ENCODE peak calls at places on chromosome 10, in ten cellular contexts. E is activated naive CD4-positive, alpha-beta T cell; J is hepatocyte; M is neural progenitor cell; F is GM10248; O is H54; P is endodermal cell; X is germinal center; G is NCI-H1092; A is EH. L is an unnamed sample.

GRCh38 chr10:103284170-103284569 is 7.2 kb downstream of the INA start:
- DNase-seq in E (no peak), J (peak), M (no peak), F (no peak), O (no peak), P (no peak), X (no peak), G (no peak), A (peak), L (no peak)

GRCh38 chr10:22849077-22849810 is 78.6 kb upstream of the ARMC3 start:
- DNase-seq in E (no peak), J (peak), M (no peak), F (no peak), O (peak), P (no peak), X (peak), G (no peak), A (peak), L (no peak)

GRCh38 chr10:97336446-97336845 is 1.9 kb upstream of the FRAT2 start:
- DNase-seq in E (no peak), J (no peak), M (no peak), F (no peak), O (no peak), P (no peak), X (no peak), G (no peak), A (no peak), L (no peak)

GRCh38 chr10:87763086-87763861 is 54.8 kb downstream of the ATAD1 start:
- DNase-seq in E (no peak), J (no peak), M (no peak), F (no peak), O (no peak), P (no peak), X (no peak), G (no peak), A (peak), L (no peak)

GRCh38 chr10:9900765-9901164 is 1116.9 kb upstream of the CELF2 start:
- DNase-seq in E (no peak), J (no peak), M (no peak), F (no peak), O (no peak), P (no peak), X (no peak), G (no peak), A (no peak), L (no peak)

GRCh38 chr10:5741276-5741675 is 56.6 kb downstream of the TASOR2 start:
- DNase-seq in E (no peak), J (no peak), M (no peak), F (no peak), O (no peak), P (no peak), X (no peak), G (no peak), A (no peak), L (no peak)

GRCh38 chr10:130810856-130811255 is 500.7 kb downstream of the TCERG1L start:
- DNase-seq in E (no peak), J (no peak), M (no peak), F (no peak), O (no peak), P (peak), X (no peak), G (no peak), A (no peak), L (no peak)

GRCh38 chr10:3525832-3526449 is 259.1 kb downstream of the KLF6 start:
- DNase-seq in E (no peak), J (peak), M (no peak), F (no peak), O (peak), P (no peak), X (no peak), G (no peak), A (peak), L (no peak)

GRCh38 chr10:100988166-100988565 is 823 bp downstream of the TWNK start:
- DNase-seq in E (no peak), J (no peak), M (no peak), F (no peak), O (no peak), P (no peak), X (no peak), G (no peak), A (no peak), L (no peak)

GRCh38 chr10:77744249-77744648 is 106.6 kb upstream of the KCNMA1 start:
- DNase-seq in E (no peak), J (no peak), M (no peak), F (no peak), O (no peak), P (no peak), X (no peak), G (no peak), A (peak), L (no peak)

GRCh38 chr10:118505363-118505762 is 90.1 kb downstream of the PRLHR start:
- DNase-seq in E (no peak), J (no peak), M (no peak), F (no peak), O (no peak), P (no peak), X (no peak), G (no peak), A (no peak), L (no peak)

GRCh38 chr10:97904026-97904410 is 54.4 kb downstream of the GOLGA7B start:
- DNase-seq in E (no peak), J (no peak), M (no peak), F (no peak), O (no peak), P (no peak), X (no peak), G (no peak), A (no peak), L (no peak)

GRCh38 chr10:52563361-52563760 is 209.2 kb downstream of the MBL2 start:
- DNase-seq in E (no peak), J (no peak), M (no peak), F (no peak), O (no peak), P (no peak), X (no peak), G (no peak), A (peak), L (no peak)

GRCh38 chr10:59830601-59831259 is 75.6 kb downstream of the CCDC6 start:
- DNase-seq in E (no peak), J (peak), M (peak), F (no peak), O (peak), P (peak), X (peak), G (peak), A (peak), L (no peak)

GRCh38 chr10:98312349-98312748 is 44.4 kb upstream of the LOXL4 start:
- DNase-seq in E (no peak), J (no peak), M (no peak), F (no peak), O (no peak), P (no peak), X (no peak), G (no peak), A (peak), L (no peak)

GRCh38 chr10:22719406-22720042 is 5.1 kb upstream of the PIP4K2A start:
- DNase-seq in E (no peak), J (no peak), M (no peak), F (no peak), O (no peak), P (no peak), X (no peak), G (no peak), A (no peak), L (no peak)

GRCh38 chr10:58064714-58065528 is 202.8 kb downstream of the IPMK start:
- DNase-seq in E (no peak), J (peak), M (peak), F (peak), O (peak), P (peak), X (peak), G (peak), A (peak), L (no peak)

GRCh38 chr10:121243003-121243898 is 355.0 kb downstream of the FGFR2 start:
- DNase-seq in E (no peak), J (no peak), M (no peak), F (no peak), O (no peak), P (no peak), X (no peak), G (no peak), A (no peak), L (no peak)

GRCh38 chr10:19705273-19705672 is 111.0 kb upstream of the PLXDC2 start:
- DNase-seq in E (no peak), J (no peak), M (no peak), F (no peak), O (no peak), P (no peak), X (no peak), G (no peak), A (no peak), L (no peak)

GRCh38 chr10:121845044-121845784 is 82.6 kb downstream of the ATE1 start:
- DNase-seq in E (no peak), J (no peak), M (no peak), F (no peak), O (no peak), P (no peak), X (no peak), G (no peak), A (no peak), L (no peak)

GRCh38 chr10:7388602-7389001 is 22.2 kb downstream of the SFMBT2 start:
- DNase-seq in E (no peak), J (no peak), M (no peak), F (no peak), O (no peak), P (no peak), X (no peak), G (no peak), A (no peak), L (no peak)

GRCh38 chr10:85570871-85571270 is 795.7 kb downstream of the GRID1 start:
- DNase-seq in E (no peak), J (no peak), M (no peak), F (no peak), O (no peak), P (no peak), X (no peak), G (no peak), A (no peak), L (no peak)

GRCh38 chr10:133135116-133135465 is 24.9 kb upstream of the KNDC1 start:
- DNase-seq in E (no peak), J (no peak), M (no peak), F (no peak), O (no peak), P (no peak), X (no peak), G (no peak), A (no peak), L (no peak)

GRCh38 chr10:22338260-22338894 is 6.9 kb upstream of the SPAG6 start:
- DNase-seq in E (no peak), J (no peak), M (peak), F (no peak), O (no peak), P (no peak), X (no peak), G (no peak), A (no peak), L (no peak)

GRCh38 chr10:35795131-35795819 is 153.2 kb upstream of the FZD8 start:
- DNase-seq in E (no peak), J (no peak), M (no peak), F (no peak), O (no peak), P (no peak), X (no peak), G (peak), A (peak), L (no peak)

GRCh38 chr10:26441491-26442214 is 3.5 kb downstream of the APBB1IP start:
- DNase-seq in E (no peak), J (no peak), M (no peak), F (no peak), O (peak), P (no peak), X (no peak), G (no peak), A (peak), L (no peak)